ENCODE peak calls at places on chromosomes 16 and 17, in eight cellular contexts. M is MM.1S, Z is PC-3, D is HCT116, Y is SK-N-SH, J is hepatocyte, G is GM23248, K is GM23338. R is an unnamed sample. For H3K27me3, the result is how much of the 10 kb centered on the place peaks cover.

GRCh38 chr17:43784068-43784467 is 3.8 kb downstream of the CFAP97D1 start:
- DNase-seq in M (no peak), Z (peak), D (no peak), Y (no peak), J (no peak), G (peak), K (no peak), R (no peak)

GRCh38 chr16:25151996-25152395 is 40.5 kb downstream of the LCMT1 start:
- DNase-seq in M (no peak), Z (peak), D (peak), Y (no peak), J (no peak), G (peak), K (no peak), R (no peak)

GRCh38 chr17:32265192-32265895 is at the start of gene RHBDL3:
- DNase-seq in M (peak), Z (no peak), D (no peak), Y (peak), J (no peak), G (peak), K (peak), R (peak)

GRCh38 chr17:17783121-17783824 is 53.5 kb downstream of the SREBF1 start:
- DNase-seq in M (peak), Z (peak), D (no peak), Y (peak), J (peak), G (peak), K (peak), R (peak)

GRCh38 chr17:80615311-80615710 is 70.7 kb downstream of the RPTOR start:
- DNase-seq in M (no peak), Z (no peak), D (no peak), Y (no peak), J (no peak), G (no peak), K (no peak), R (no peak)

GRCh38 chr16:47431960-47432359 is 28.9 kb downstream of the ITFG1 start:
- DNase-seq in M (no peak), Z (no peak), D (no peak), Y (no peak), J (no peak), G (peak), K (no peak), R (no peak)

GRCh38 chr17:66171692-66172091 is 20.2 kb downstream of the CEP112 start:
- DNase-seq in M (no peak), Z (no peak), D (no peak), Y (no peak), J (no peak), G (no peak), K (no peak), R (no peak)

GRCh38 chr16:23072084-23072599 is 77.1 kb downstream of the USP31 start:
- DNase-seq in M (no peak), Z (peak), D (no peak), Y (peak), J (no peak), G (peak), K (no peak), R (no peak)

GRCh38 chr17:71163121-71163812 is 957.6 kb upstream of the SOX9 start:
- DNase-seq in M (no peak), Z (peak), D (no peak), Y (no peak), J (peak), G (no peak), K (no peak), R (no peak)

GRCh38 chr17:6546069-6546718 is 10.2 kb downstream of the PITPNM3 start:
- DNase-seq in M (peak), Z (peak), D (no peak), Y (no peak), J (no peak), G (peak), K (no peak), R (no peak)

GRCh38 chr17:33989357-33990148 is 265.5 kb upstream of the CCL2 start:
- DNase-seq in M (no peak), Z (no peak), D (no peak), Y (no peak), J (no peak), G (no peak), K (no peak), R (no peak)

GRCh38 chr16:180101-180920 is at the start of gene HBQ1:
- DNase-seq in M (no peak), Z (no peak), D (no peak), Y (peak), J (peak), G (peak), K (peak), R (peak)

GRCh38 chr17:17235212-17236174 is 1.5 kb downstream of the FLCN start:
- DNase-seq in M (no peak), Z (peak), D (no peak), Y (no peak), J (peak), G (peak), K (no peak), R (no peak)

GRCh38 chr17:74042744-74043486 is 160.6 kb upstream of the RPL38 start:
- DNase-seq in M (no peak), Z (peak), D (peak), Y (no peak), J (peak), G (peak), K (no peak), R (no peak)
- TF ChIP-seq EZH2phosphoT487 in M (no peak), Z (no peak), D (no peak), Y (no peak), J (no peak), G (no peak), K (no peak), R (no peak)

DNA sequence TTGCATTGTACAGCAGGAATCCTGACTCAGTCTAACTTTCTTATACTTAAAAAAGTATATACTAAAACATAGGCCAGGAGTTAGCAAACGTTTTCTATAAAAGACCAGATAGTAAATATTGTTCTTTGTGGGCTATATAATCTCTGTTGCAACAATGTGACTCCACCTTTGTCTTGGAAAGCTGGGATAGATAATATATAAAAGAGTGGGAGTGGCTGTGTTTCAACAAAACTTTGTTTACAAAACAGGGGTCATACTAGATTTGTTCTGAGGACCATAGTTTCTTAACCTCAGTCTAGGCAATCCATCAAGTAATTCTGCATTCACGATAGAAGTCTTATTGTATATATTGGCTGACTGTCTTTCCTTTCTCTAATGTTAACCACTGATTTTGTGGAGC is 9.0 kb upstream of the TBC1D3B start:
- DNase-seq in M (peak), Z (no peak), D (no peak), Y (no peak), J (no peak), G (no peak), K (no peak), R (no peak)
- H3K27me3 ChIP-seq in M (under half), Z (under half), D (under half), Y (half or more), J (under half), G (under half), K (under half), R (under half)

GRCh38 chr17:58390884-58391283 is 26.4 kb downstream of the RNF43 start:
- DNase-seq in M (no peak), Z (no peak), D (no peak), Y (no peak), J (no peak), G (no peak), K (no peak), R (no peak)

GRCh38 chr17:58386708-58387107 is 30.6 kb downstream of the RNF43 start:
- DNase-seq in M (no peak), Z (no peak), D (no peak), Y (no peak), J (no peak), G (no peak), K (no peak), R (no peak)

GRCh38 chr17:58387834-58388233 is 29.5 kb downstream of the RNF43 start:
- DNase-seq in M (no peak), Z (peak), D (peak), Y (no peak), J (peak), G (no peak), K (no peak), R (no peak)

GRCh38 chr17:58391302-58391984 is 25.9 kb downstream of the RNF43 start:
- DNase-seq in M (no peak), Z (peak), D (peak), Y (peak), J (peak), G (no peak), K (no peak), R (no peak)

GRCh38 chr17:58388302-58389190 is 28.8 kb downstream of the RNF43 start:
- DNase-seq in M (peak), Z (peak), D (no peak), Y (no peak), J (no peak), G (no peak), K (peak), R (no peak)
- H2AFZ ChIP-seq in M (no peak), Z (no peak), D (no peak), Y (no peak), J (no peak), G (no peak), K (no peak), R (peak)

DNA sequence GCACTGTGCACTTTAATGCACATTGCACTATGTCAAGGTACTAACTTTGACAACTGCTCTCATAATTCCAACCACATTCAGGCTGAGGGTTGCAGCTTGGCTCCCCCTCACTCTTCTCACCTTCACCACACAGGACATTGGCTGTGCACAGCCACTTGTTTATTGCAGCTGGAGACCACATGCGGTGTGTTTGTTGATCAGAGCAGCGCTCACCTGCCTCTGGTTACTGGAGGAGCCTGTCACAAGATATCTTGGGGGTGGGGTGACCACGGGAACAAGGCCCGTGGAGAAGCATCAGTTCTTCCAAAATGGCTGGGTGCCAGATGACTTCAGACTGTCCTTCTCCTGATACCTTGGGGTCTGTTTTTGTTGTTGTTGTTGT is 10.6 kb upstream of the CCL5 start:
- DNase-seq in M (no peak), Z (no peak), D (no peak), Y (peak), J (no peak), G (no peak), K (peak), R (peak)
- TF ChIP-seq EZH2phosphoT487 in M (no peak), Z (no peak), D (no peak), Y (no peak), J (no peak), G (no peak), K (no peak), R (no peak)

R was measured in neural progenitor cell.